ENCODE peak calls at places on chromosomes 12 and 14, in six cellular contexts. One of them, this sample, is unnamed.

GRCh38 chr12:114238808-114239207 is 167.1 kb downstream of the TBX5 start:
- DNase-seq in progenitor cell of endocrine pancreas: no peak
- DNase-seq in ascending aorta: no peak
- DNase-seq in stomach: no peak
- DNase-seq in fibroblast of mammary gland: peak; percentile 7
- DNase-seq in endothelial cell: no peak
- DNase-seq in this sample: no peak

GRCh38 chr12:46209914-46210834 is 58.7 kb downstream of the SLC38A1 start:
- DNase-seq in progenitor cell of endocrine pancreas: no peak
- DNase-seq in stomach: peak; percentile 63
- DNase-seq in ascending aorta: no peak
- DNase-seq in endothelial cell: no peak
- DNase-seq in fibroblast of mammary gland: peak; percentile 49
- DNase-seq in this sample: no peak

GRCh38 chr12:104091136-104091535 is 26.8 kb downstream of the HCFC2 start:
- DNase-seq in ascending aorta: no peak
- DNase-seq in endothelial cell: no peak
- DNase-seq in stomach: no peak
- DNase-seq in progenitor cell of endocrine pancreas: no peak
- DNase-seq in fibroblast of mammary gland: no peak
- DNase-seq in this sample: no peak

GRCh38 chr12:112977641-112978040 is 678 bp upstream of the OAS2 start:
- DNase-seq in progenitor cell of endocrine pancreas: no peak
- DNase-seq in stomach: no peak
- DNase-seq in ascending aorta: no peak
- DNase-seq in endothelial cell: no peak
- DNase-seq in fibroblast of mammary gland: peak; percentile 13
- DNase-seq in this sample: no peak

GRCh38 chr12:92574046-92574783 is 128.6 kb upstream of the PLEKHG7 start:
- DNase-seq in fibroblast of mammary gland: peak; percentile 31
- DNase-seq in stomach: no peak
- DNase-seq in progenitor cell of endocrine pancreas: no peak
- DNase-seq in endothelial cell: peak; percentile 19
- DNase-seq in ascending aorta: no peak
- DNase-seq in this sample: no peak

GRCh38 chr14:102278631-102278935 is 26.4 kb downstream of the MOK start:
- DNase-seq in ascending aorta: no peak
- DNase-seq in progenitor cell of endocrine pancreas: no peak
- DNase-seq in endothelial cell: no peak
- DNase-seq in stomach: no peak
- DNase-seq in fibroblast of mammary gland: no peak
- DNase-seq in this sample: no peak

GRCh38 chr14:21098134-21098891 is at the start of gene ZNF219:
- DNase-seq in ascending aorta: no peak
- DNase-seq in stomach: peak; percentile 53
- DNase-seq in progenitor cell of endocrine pancreas: peak; percentile 56
- DNase-seq in fibroblast of mammary gland: peak; percentile 54
- DNase-seq in endothelial cell: peak; percentile 48
- DNase-seq in this sample: no peak

GRCh38 chr12:124441443-124442190 is 125.8 kb downstream of the NCOR2 start:
- DNase-seq in fibroblast of mammary gland: peak; percentile 88
- DNase-seq in ascending aorta: peak; percentile 47
- DNase-seq in progenitor cell of endocrine pancreas: no peak
- DNase-seq in endothelial cell: no peak
- DNase-seq in stomach: no peak
- DNase-seq in this sample: no peak

GRCh38 chr14:22982477-22983245 is at the start of gene AJUBA:
- DNase-seq in progenitor cell of endocrine pancreas: peak; percentile 84
- DNase-seq in stomach: peak; percentile 82
- DNase-seq in ascending aorta: peak; percentile 43
- DNase-seq in endothelial cell: peak; percentile 85
- DNase-seq in fibroblast of mammary gland: peak; percentile 85
- DNase-seq in this sample: peak; percentile 96

GRCh38 chr12:8658361-8658760 is 4.3 kb downstream of the MFAP5 start:
- DNase-seq in endothelial cell: no peak
- DNase-seq in ascending aorta: no peak
- DNase-seq in fibroblast of mammary gland: peak; percentile 90
- DNase-seq in progenitor cell of endocrine pancreas: no peak
- DNase-seq in stomach: no peak
- DNase-seq in this sample: no peak

GRCh38 chr12:13101854-13102375 is 1.6 kb downstream of the GSG1 start:
- DNase-seq in progenitor cell of endocrine pancreas: no peak
- DNase-seq in fibroblast of mammary gland: peak; percentile 63
- DNase-seq in endothelial cell: no peak
- DNase-seq in stomach: no peak
- DNase-seq in ascending aorta: no peak
- DNase-seq in this sample: no peak

GRCh38 chr12:52792185-52793029 is 3.5 kb downstream of the KRT3 start:
- DNase-seq in stomach: no peak
- DNase-seq in endothelial cell: no peak
- DNase-seq in ascending aorta: no peak
- DNase-seq in progenitor cell of endocrine pancreas: no peak
- DNase-seq in fibroblast of mammary gland: no peak
- DNase-seq in this sample: no peak

GRCh38 chr14:96215845-96216244 is 11.2 kb downstream of the BDKRB2 start:
- DNase-seq in stomach: no peak
- DNase-seq in fibroblast of mammary gland: no peak
- DNase-seq in ascending aorta: no peak
- DNase-seq in progenitor cell of endocrine pancreas: no peak
- DNase-seq in endothelial cell: no peak
- DNase-seq in this sample: no peak

GRCh38 chr12:6264402-6265037 is 46.0 kb upstream of the PLEKHG6 start:
- DNase-seq in stomach: peak; percentile 78
- DNase-seq in fibroblast of mammary gland: no peak
- DNase-seq in endothelial cell: no peak
- DNase-seq in ascending aorta: no peak
- DNase-seq in progenitor cell of endocrine pancreas: no peak
- DNase-seq in this sample: peak; percentile 55

GRCh38 chr14:55353686-55354467 is 57.8 kb downstream of the ATG14 start:
- DNase-seq in ascending aorta: no peak
- DNase-seq in fibroblast of mammary gland: no peak
- DNase-seq in progenitor cell of endocrine pancreas: no peak
- DNase-seq in stomach: no peak
- DNase-seq in endothelial cell: no peak
- DNase-seq in this sample: no peak

GRCh38 chr12:71517145-71517846 is 77.7 kb downstream of the LGR5 start:
- DNase-seq in progenitor cell of endocrine pancreas: no peak
- DNase-seq in fibroblast of mammary gland: no peak
- DNase-seq in endothelial cell: no peak
- DNase-seq in stomach: no peak
- DNase-seq in ascending aorta: no peak
- DNase-seq in this sample: no peak

GRCh38 chr12:105598032-105598431 is 267.5 kb downstream of the C12orf75 start:
- DNase-seq in fibroblast of mammary gland: no peak
- DNase-seq in endothelial cell: no peak
- DNase-seq in ascending aorta: no peak
- DNase-seq in stomach: no peak
- DNase-seq in progenitor cell of endocrine pancreas: no peak
- DNase-seq in this sample: no peak

GRCh38 chr14:64248689-64249088 is 45.5 kb downstream of the ESR2 start:
- DNase-seq in stomach: no peak
- DNase-seq in progenitor cell of endocrine pancreas: no peak
- DNase-seq in endothelial cell: no peak
- DNase-seq in ascending aorta: no peak
- DNase-seq in fibroblast of mammary gland: no peak
- DNase-seq in this sample: no peak

GRCh38 chr12:26317942-26318565 is 122.7 kb downstream of the SSPN start:
- DNase-seq in stomach: no peak
- DNase-seq in fibroblast of mammary gland: peak; percentile 98
- DNase-seq in endothelial cell: no peak
- DNase-seq in ascending aorta: no peak
- DNase-seq in progenitor cell of endocrine pancreas: no peak
- DNase-seq in this sample: no peak

GRCh38 chr14:25007832-25008231 is 42.1 kb downstream of the STXBP6 start:
- DNase-seq in endothelial cell: no peak
- DNase-seq in fibroblast of mammary gland: no peak
- DNase-seq in progenitor cell of endocrine pancreas: no peak
- DNase-seq in stomach: no peak
- DNase-seq in ascending aorta: no peak
- DNase-seq in this sample: no peak

GRCh38 chr12:53777936-53778644 is 26.3 kb upstream of the CISTR start:
- DNase-seq in stomach: no peak
- DNase-seq in fibroblast of mammary gland: peak; percentile 49
- DNase-seq in ascending aorta: no peak
- DNase-seq in endothelial cell: no peak
- DNase-seq in progenitor cell of endocrine pancreas: no peak
- DNase-seq in this sample: no peak

GRCh38 chr12:47082963-47083621 is 3.3 kb upstream of the AMIGO2 start:
- DNase-seq in stomach: no peak
- DNase-seq in progenitor cell of endocrine pancreas: no peak
- DNase-seq in ascending aorta: no peak
- DNase-seq in fibroblast of mammary gland: peak; percentile 94
- DNase-seq in endothelial cell: no peak
- DNase-seq in this sample: no peak

GRCh38 chr12:43586646-43587245 is 34.7 kb upstream of the ADAMTS20 start:
- DNase-seq in fibroblast of mammary gland: no peak
- DNase-seq in progenitor cell of endocrine pancreas: no peak
- DNase-seq in endothelial cell: no peak
- DNase-seq in stomach: no peak
- DNase-seq in ascending aorta: no peak
- DNase-seq in this sample: no peak

GRCh38 chr12:4824415-4824814 is 85.3 kb upstream of the KCNA1 start:
- DNase-seq in progenitor cell of endocrine pancreas: no peak
- DNase-seq in ascending aorta: no peak
- DNase-seq in fibroblast of mammary gland: peak; percentile 93
- DNase-seq in stomach: no peak
- DNase-seq in endothelial cell: no peak
- DNase-seq in this sample: no peak

GRCh38 chr12:75725505-75726120 is 214.2 kb upstream of the KRR1 start:
- DNase-seq in fibroblast of mammary gland: peak; percentile 87
- DNase-seq in progenitor cell of endocrine pancreas: no peak
- DNase-seq in ascending aorta: no peak
- DNase-seq in endothelial cell: no peak
- DNase-seq in stomach: no peak
- DNase-seq in this sample: no peak

GRCh38 chr12:108788911-108789310 is 57.6 kb upstream of the CORO1C start:
- DNase-seq in endothelial cell: no peak
- DNase-seq in progenitor cell of endocrine pancreas: no peak
- DNase-seq in stomach: no peak
- DNase-seq in ascending aorta: no peak
- DNase-seq in fibroblast of mammary gland: no peak
- DNase-seq in this sample: peak; percentile 59
- TF ChIP-seq CTCF in endothelial cell: no peak
- TF ChIP-seq CTCF in progenitor cell of endocrine pancreas: no peak
- TF ChIP-seq CTCF in stomach: no peak
- TF ChIP-seq CTCF in ascending aorta: no peak
- TF ChIP-seq CTCF in fibroblast of mammary gland: no peak
- TF ChIP-seq CTCF in this sample: no peak

DNA sequence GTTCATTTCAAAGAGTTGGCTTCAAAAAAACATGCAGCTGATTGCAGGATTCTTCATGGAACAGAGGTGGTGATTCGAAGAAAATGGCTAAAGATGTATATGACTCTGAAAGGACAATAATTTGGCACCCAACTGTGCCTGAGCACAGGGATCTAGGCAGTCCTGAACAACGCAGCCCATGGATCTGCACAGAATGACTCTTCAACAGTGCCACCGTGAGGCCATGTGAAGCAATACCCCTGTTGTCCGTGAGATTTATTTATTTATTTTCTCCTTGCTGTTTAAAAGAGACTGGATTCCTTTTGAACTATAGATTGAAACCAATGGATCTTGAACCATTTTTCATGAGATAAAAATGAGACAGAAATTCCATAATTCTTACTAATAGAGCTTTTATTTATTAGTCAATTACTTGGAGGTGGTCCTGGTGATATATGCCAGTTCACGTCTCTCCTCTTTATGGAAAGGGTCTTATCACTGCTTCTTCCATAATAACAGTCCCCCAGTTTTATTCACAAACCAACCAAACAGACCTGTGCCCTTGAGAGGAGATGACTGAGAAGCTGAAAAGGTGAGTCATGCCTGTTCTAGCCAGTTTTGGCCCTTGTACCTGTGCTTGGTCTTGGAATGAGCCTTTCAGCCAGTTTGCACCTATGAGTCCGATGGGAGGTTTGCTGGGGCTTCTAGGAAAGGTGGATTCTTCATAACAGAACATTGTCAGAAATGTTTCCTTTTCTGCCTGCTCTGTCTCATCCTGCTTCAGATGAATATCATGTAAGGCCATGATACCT is 1598.3 kb downstream of the AACS start:
- DNase-seq in stomach: no peak
- DNase-seq in endothelial cell: no peak
- DNase-seq in fibroblast of mammary gland: peak; percentile 52
- DNase-seq in progenitor cell of endocrine pancreas: no peak
- DNase-seq in ascending aorta: no peak
- DNase-seq in this sample: no peak
- TF ChIP-seq CTCF in stomach: no peak
- TF ChIP-seq CTCF in endothelial cell: no peak
- TF ChIP-seq CTCF in fibroblast of mammary gland: peak; percentile 44
- TF ChIP-seq CTCF in progenitor cell of endocrine pancreas: peak; percentile 63
- TF ChIP-seq CTCF in ascending aorta: peak; percentile 4
- TF ChIP-seq CTCF in this sample: peak; percentile 22

GRCh38 chr14:71314717-71315116 is 407.5 kb downstream of the PCNX1 start:
- DNase-seq in progenitor cell of endocrine pancreas: no peak
- DNase-seq in endothelial cell: no peak
- DNase-seq in fibroblast of mammary gland: no peak
- DNase-seq in stomach: no peak
- DNase-seq in ascending aorta: no peak
- DNase-seq in this sample: no peak
- TF ChIP-seq CTCF in progenitor cell of endocrine pancreas: no peak
- TF ChIP-seq CTCF in endothelial cell: no peak
- TF ChIP-seq CTCF in fibroblast of mammary gland: no peak
- TF ChIP-seq CTCF in stomach: no peak
- TF ChIP-seq CTCF in ascending aorta: no peak
- TF ChIP-seq CTCF in this sample: no peak

GRCh38 chr14:74638970-74639369 is 26.9 kb upstream of the LTBP2 start:
- DNase-seq in ascending aorta: no peak
- DNase-seq in fibroblast of mammary gland: peak; percentile 77
- DNase-seq in progenitor cell of endocrine pancreas: no peak
- DNase-seq in endothelial cell: no peak
- DNase-seq in stomach: no peak
- DNase-seq in this sample: no peak

GRCh38 chr14:74635831-74636230 is 23.8 kb upstream of the LTBP2 start:
- DNase-seq in endothelial cell: no peak
- DNase-seq in progenitor cell of endocrine pancreas: no peak
- DNase-seq in ascending aorta: no peak
- DNase-seq in stomach: no peak
- DNase-seq in fibroblast of mammary gland: no peak
- DNase-seq in this sample: no peak

GRCh38 chr14:74637184-74637562 is 25.1 kb upstream of the LTBP2 start:
- DNase-seq in fibroblast of mammary gland: no peak
- DNase-seq in endothelial cell: no peak
- DNase-seq in progenitor cell of endocrine pancreas: no peak
- DNase-seq in stomach: no peak
- DNase-seq in ascending aorta: no peak
- DNase-seq in this sample: no peak

GRCh38 chr14:74636424-74637183 is 24.6 kb upstream of the LTBP2 start:
- DNase-seq in stomach: no peak
- DNase-seq in fibroblast of mammary gland: no peak
- DNase-seq in ascending aorta: no peak
- DNase-seq in endothelial cell: no peak
- DNase-seq in progenitor cell of endocrine pancreas: no peak
- DNase-seq in this sample: no peak

DNA sequence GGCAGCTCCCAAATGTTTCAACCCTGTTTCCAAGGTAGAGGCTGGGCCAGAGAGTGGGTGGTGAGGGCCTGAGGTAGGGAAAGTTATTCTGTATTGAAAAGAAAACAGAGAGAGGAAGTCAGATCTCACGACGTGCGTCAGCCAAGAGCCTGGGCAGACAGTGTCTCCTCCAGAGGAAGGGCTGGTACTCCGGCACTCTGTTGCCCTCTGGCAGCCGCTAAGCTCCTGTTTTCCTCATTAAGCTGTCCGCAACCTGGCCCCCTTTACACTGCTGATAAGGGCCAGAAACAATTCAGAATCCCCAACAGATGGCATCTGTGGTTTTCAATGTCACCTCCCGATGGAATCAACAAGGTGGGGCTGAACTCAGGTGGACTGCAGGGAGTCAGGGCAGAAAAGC is 26.0 kb upstream of the LTBP2 start:
- DNase-seq in fibroblast of mammary gland: no peak
- DNase-seq in endothelial cell: no peak
- DNase-seq in stomach: no peak
- DNase-seq in ascending aorta: no peak
- DNase-seq in progenitor cell of endocrine pancreas: no peak
- DNase-seq in this sample: no peak
- TF ChIP-seq CTCF in fibroblast of mammary gland: no peak
- TF ChIP-seq CTCF in endothelial cell: no peak
- TF ChIP-seq CTCF in stomach: no peak
- TF ChIP-seq CTCF in ascending aorta: peak; percentile 31
- TF ChIP-seq CTCF in progenitor cell of endocrine pancreas: no peak
- TF ChIP-seq CTCF in this sample: peak; percentile 30

This sample was measured in chondrocyte.